ENCODE peak calls at places on chromosomes 3 and 15, in five cellular contexts. C is SK-N-MC; U is psoas muscle; B is effector memory CD4-positive, alpha-beta T cell; G is pancreas. Q is an unnamed sample.

GRCh38 chr3:94185753-94186152 is 122.9 kb downstream of the NSUN3 start:
- DNase-seq in U (no peak), B (no peak), C (no peak), G (no peak), Q (no peak)

GRCh38 chr3:73480187-73480672 is 144.5 kb downstream of the PDZRN3 start:
- DNase-seq in B (no peak), U (no peak), C (no peak), G (no peak), Q (no peak)

GRCh38 chr3:57279685-57280084 is 12.8 kb downstream of the ASB14 start:
- DNase-seq in C (no peak), B (no peak), U (no peak), G (no peak), Q (no peak)

GRCh38 chr3:52088445-52089367 is 32.3 kb upstream of the DUSP7 start:
- DNase-seq in G (no peak), B (no peak), U (no peak), C (no peak), Q (no peak)

GRCh38 chr15:67080900-67081431 is 15.6 kb downstream of the SMAD3 start:
- DNase-seq in G (no peak), C (no peak), U (peak; percentile 75), B (no peak), Q (no peak)

GRCh38 chr15:39269821-39270220 is 311.1 kb upstream of the THBS1 start:
- DNase-seq in C (no peak), B (no peak), G (no peak), U (no peak), Q (no peak)

GRCh38 chr3:16326724-16327349 is 61.8 kb downstream of the OXNAD1 start:
- DNase-seq in C (no peak), U (no peak), G (no peak), B (no peak), Q (no peak)

GRCh38 chr3:64093825-64094712 is 70.8 kb upstream of the PSMD6 start:
- DNase-seq in C (no peak), G (no peak), B (no peak), U (no peak), Q (no peak)

GRCh38 chr3:125148836-125149235 is 63.7 kb downstream of the SLC12A8 start:
- DNase-seq in C (no peak), G (no peak), U (peak; percentile 61), B (no peak), Q (no peak)

GRCh38 chr3:94616833-94617232 is 554.0 kb downstream of the NSUN3 start:
- DNase-seq in B (no peak), U (no peak), G (no peak), C (no peak), Q (no peak)

GRCh38 chr3:197881601-197882000 is 68.4 kb upstream of the RPL35A start:
- DNase-seq in C (peak; percentile 99), G (no peak), B (no peak), U (no peak), Q (no peak)

GRCh38 chr3:197878427-197878826 is 71.6 kb upstream of the RPL35A start:
- DNase-seq in B (no peak), U (no peak), C (no peak), G (no peak), Q (no peak)

GRCh38 chr3:197880361-197881339 is 69.3 kb upstream of the RPL35A start:
- DNase-seq in B (no peak), U (no peak), C (no peak), G (no peak), Q (no peak)

GRCh38 chr3:197874653-197875052 is 75.3 kb upstream of the RPL35A start:
- DNase-seq in G (no peak), C (no peak), B (no peak), U (no peak), Q (no peak)

DNA sequence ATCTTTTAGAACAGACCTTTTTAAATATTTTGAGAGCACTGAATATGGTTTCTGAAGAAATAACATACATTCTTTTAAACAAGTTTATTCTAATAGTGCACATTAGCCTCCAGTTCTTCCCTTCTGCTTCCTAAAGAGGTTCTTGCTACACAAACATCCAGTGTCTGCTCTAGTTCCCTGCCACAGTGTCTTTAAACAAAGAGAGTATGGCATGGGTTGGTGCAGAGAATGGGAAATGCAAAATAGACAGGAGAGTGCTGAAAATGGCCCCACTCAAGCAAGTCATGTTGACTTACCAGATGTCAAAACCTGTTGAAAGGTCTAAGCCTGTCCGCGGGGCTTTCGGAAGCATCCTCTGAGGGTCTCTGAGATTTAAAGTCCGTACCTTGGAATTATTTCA is 72.1 kb upstream of the RPL35A start:
- DNase-seq in U (no peak), B (no peak), C (no peak), G (no peak), Q (no peak)
- H3K36me3 ChIP-seq in U (peaks cover 84% of the 10 kb centered on the region), B (peaks cover 28% of the 10 kb centered on the region), C (peaks cover 52% of the 10 kb centered on the region), G (no peaks in the 10 kb centered on the region), Q (peaks cover 16% of the 10 kb centered on the region)

DNA sequence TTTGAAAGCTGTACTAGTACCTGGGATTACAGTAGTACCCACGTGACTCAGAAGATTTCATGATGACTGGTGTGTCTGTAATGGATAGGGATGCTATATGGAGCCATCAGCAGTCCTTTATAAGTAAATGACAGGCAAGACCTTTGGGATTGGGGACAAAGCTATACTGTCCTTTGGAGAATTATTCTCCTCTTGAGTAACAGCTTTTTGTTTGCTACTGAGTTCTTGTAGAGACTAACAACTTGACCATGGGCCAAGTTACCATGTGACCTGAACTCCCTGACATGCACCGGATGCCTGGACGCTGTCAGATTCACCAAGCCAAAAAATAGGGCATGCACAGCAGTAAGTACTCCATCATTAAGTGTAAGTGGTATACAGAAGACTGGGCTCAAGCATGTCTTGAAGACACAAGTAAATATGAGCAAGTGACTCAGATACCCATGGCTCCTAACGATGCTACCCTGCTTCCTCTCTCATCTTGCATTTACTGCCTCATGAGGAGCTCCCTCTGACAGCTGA is 12.9 kb downstream of the SEC11A start:
- DNase-seq in G (peak; percentile 25), C (no peak), U (peak; percentile 26), B (no peak), Q (no peak)
- H3K27ac ChIP-seq in G (no peak overlapping the region), C (no peak overlapping the region), U (peak overlapping the region; percentile 62), B (no peak overlapping the region), Q (no peak overlapping the region)

GRCh38 chr3:62539762-62540161 is 166.4 kb upstream of the FEZF2 start:
- DNase-seq in G (no peak), B (no peak), U (no peak), C (no peak), Q (no peak)

GRCh38 chr3:62546266-62546665 is 172.9 kb upstream of the FEZF2 start:
- DNase-seq in B (no peak), C (no peak), U (no peak), G (no peak), Q (no peak)

GRCh38 chr3:62538706-62539356 is 165.5 kb upstream of the FEZF2 start:
- DNase-seq in G (no peak), B (no peak), U (no peak), C (no peak), Q (no peak)

DNA sequence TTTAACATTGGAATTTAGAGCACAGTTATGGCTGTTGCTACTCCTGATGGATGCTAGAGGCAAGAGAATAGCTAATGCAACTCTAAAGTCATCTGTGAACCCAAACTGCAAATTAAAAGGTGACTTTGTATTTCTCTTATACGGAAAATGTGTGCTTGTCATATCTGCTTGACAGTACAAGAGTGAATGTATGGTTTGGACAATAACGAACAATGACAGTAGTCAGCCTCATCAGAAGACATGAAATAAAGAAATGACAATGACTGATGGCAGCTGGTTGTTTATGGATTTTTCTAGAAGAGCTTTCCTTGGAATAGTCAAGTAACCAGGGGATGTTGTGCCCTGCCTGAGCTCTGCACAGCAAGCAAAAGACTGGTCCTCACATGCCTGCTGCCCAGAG is 168.8 kb upstream of the FEZF2 start:
- DNase-seq in C (no peak), U (no peak), G (no peak), B (no peak), Q (no peak)
- H3K36me3 ChIP-seq in C (no peaks in the 10 kb centered on the region), U (no peaks in the 10 kb centered on the region), G (no peaks in the 10 kb centered on the region), B (no peaks in the 10 kb centered on the region), Q (no peaks in the 10 kb centered on the region)

GRCh38 chr15:78338756-78339155 is 1.4 kb upstream of the CRABP1 start:
- DNase-seq in B (no peak), C (no peak), G (no peak), U (no peak), Q (no peak)

GRCh38 chr15:78335985-78336384 is 4.2 kb upstream of the CRABP1 start:
- DNase-seq in C (no peak), B (no peak), U (no peak), G (no peak), Q (no peak)

GRCh38 chr15:78341057-78341763 is 1.1 kb downstream of the CRABP1 start:
- DNase-seq in C (no peak), U (no peak), G (no peak), B (no peak), Q (no peak)

GRCh38 chr15:78340243-78341056 is at the start of gene CRABP1:
- DNase-seq in C (no peak), G (no peak), B (no peak), U (no peak), Q (no peak)

DNA sequence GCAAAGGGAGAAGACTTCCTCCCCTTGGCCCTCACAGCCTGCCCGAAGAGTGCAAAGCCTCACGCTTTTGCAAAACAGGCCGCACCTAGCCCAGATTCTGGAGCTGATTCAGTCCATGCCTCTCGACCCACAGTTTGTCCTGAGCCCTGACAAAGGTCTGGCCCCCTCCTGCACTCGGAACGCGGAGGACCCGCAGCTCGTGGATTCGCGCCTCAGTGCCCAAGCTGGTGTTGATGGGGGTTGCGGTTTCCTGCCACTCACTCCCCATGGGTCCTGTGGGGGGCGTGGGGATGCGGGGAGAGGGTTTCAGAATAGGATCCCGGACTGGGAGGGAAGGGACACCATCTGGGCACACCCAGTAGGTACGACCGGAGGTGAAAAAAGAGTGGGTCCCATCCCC is 594 bp upstream of the CRABP1 start:
- DNase-seq in G (no peak), B (no peak), C (no peak), U (no peak), Q (no peak)
- H3K27ac ChIP-seq in G (no peak overlapping the region), B (no peak overlapping the region), C (no peak overlapping the region), U (no peak overlapping the region), Q (no peak overlapping the region)

GRCh38 chr3:12046406-12046805 is 42.2 kb downstream of the SYN2 start:
- DNase-seq in G (no peak), B (no peak), C (no peak), U (no peak), Q (no peak)
- H3K36me3 ChIP-seq in G (no peaks in the 10 kb centered on the region), B (no peaks in the 10 kb centered on the region), C (no peaks in the 10 kb centered on the region), U (no peaks in the 10 kb centered on the region), Q (no peaks in the 10 kb centered on the region)

GRCh38 chr15:65767264-65767595 is 24.9 kb downstream of the DENND4A start:
- DNase-seq in G (no peak), U (no peak), C (no peak), B (no peak), Q (no peak)
- H3K27ac ChIP-seq in G (no peak overlapping the region), U (no peak overlapping the region), C (no peak overlapping the region), B (no peak overlapping the region), Q (no peak overlapping the region)

GRCh38 chr3:151556591-151556990 is 95.7 kb upstream of the IGSF10 start:
- DNase-seq in U (no peak), B (no peak), C (no peak), G (no peak), Q (no peak)

GRCh38 chr3:151550642-151551041 is 89.8 kb upstream of the IGSF10 start:
- DNase-seq in U (no peak), G (no peak), B (no peak), C (no peak), Q (no peak)

GRCh38 chr3:151552589-151552988 is 91.7 kb upstream of the IGSF10 start:
- DNase-seq in G (no peak), C (peak; percentile 94), U (no peak), B (no peak), Q (no peak)

GRCh38 chr3:151557068-151557467 is 96.2 kb upstream of the IGSF10 start:
- DNase-seq in C (no peak), U (no peak), G (no peak), B (no peak), Q (no peak)

GRCh38 chr3:151553873-151554272 is 93.0 kb upstream of the IGSF10 start:
- DNase-seq in G (no peak), B (no peak), U (peak; percentile 16), C (no peak), Q (no peak)
- H3K36me3 ChIP-seq in G (no peaks in the 10 kb centered on the region), B (no peaks in the 10 kb centered on the region), U (no peaks in the 10 kb centered on the region), C (no peaks in the 10 kb centered on the region), Q (no peaks in the 10 kb centered on the region)

Q was measured in CD8-positive, alpha-beta memory T cell.